ENCODE peak calls at places on chromosomes 13 and 19, in five cellular contexts. K, D, T, W and Q are unnamed samples.
A peak's percentile ranks its signal among the peaks of the same experiment; 100 is the strongest.

GRCh38 chr13:44386932-44387556 is 13.4 kb downstream of the SERP2 start:
- DNase-seq in K (no peak), D (no peak), T (no peak), W (no peak), Q (no peak)

GRCh38 chr19:48496959-48497727 is 14.5 kb downstream of the LMTK3 start:
- DNase-seq in K (no peak), D (no peak), T (no peak), W (no peak), Q (peak; percentile 28)

GRCh38 chr19:29873801-29874575 is 62.2 kb downstream of the CCNE1 start:
- DNase-seq in K (no peak), D (no peak), T (no peak), W (no peak), Q (no peak)

GRCh38 chr13:95956589-95957148 is 96.5 kb downstream of the UGGT2 start:
- DNase-seq in K (no peak), D (no peak), T (no peak), W (no peak), Q (no peak)

GRCh38 chr19:16957151-16957662 is 68.4 kb downstream of the F2RL3 start:
- DNase-seq in K (no peak), D (no peak), T (no peak), W (no peak), Q (no peak)

GRCh38 chr13:62653371-62653770 is 1237.7 kb upstream of the PCDH20 start:
- DNase-seq in K (no peak), D (no peak), T (no peak), W (peak; percentile 46), Q (no peak)

GRCh38 chr19:19540707-19541515 is 2.8 kb downstream of the CILP2 start:
- DNase-seq in K (peak; percentile 59), D (peak; percentile 70), T (no peak), W (peak; percentile 34), Q (peak; percentile 97)

GRCh38 chr19:29528946-29529645 is 3.3 kb downstream of the VSTM2B start:
- DNase-seq in K (no peak), D (no peak), T (no peak), W (no peak), Q (no peak)

GRCh38 chr19:51375504-51376221 is 3.2 kb upstream of the NKG7 start:
- DNase-seq in K (peak; percentile 44), D (no peak), T (no peak), W (no peak), Q (no peak)

GRCh38 chr19:5287066-5287465 is 53.5 kb downstream of the PTPRS start:
- DNase-seq in K (no peak), D (no peak), T (no peak), W (peak; percentile 71), Q (no peak)

GRCh38 chr19:33134571-33135041 is 2.7 kb downstream of the WDR88 start:
- DNase-seq in K (no peak), D (peak; percentile 37), T (no peak), W (no peak), Q (peak; percentile 53)

GRCh38 chr13:37345869-37346268 is 240.4 kb upstream of the CSNK1A1L start:
- DNase-seq in K (no peak), D (no peak), T (no peak), W (no peak), Q (no peak)

GRCh38 chr19:50419580-50420035 is 870 bp downstream of the SPIB start:
- DNase-seq in K (no peak), D (no peak), T (no peak), W (no peak), Q (no peak)

GRCh38 chr13:66657165-66657895 is 572.8 kb downstream of the PCDH9 start:
- DNase-seq in K (no peak), D (no peak), T (peak; percentile 99), W (peak; percentile 96), Q (peak; percentile 84)

GRCh38 chr13:111976474-111977183 is 90.3 kb upstream of the SOX1 start:
- DNase-seq in K (no peak), D (no peak), T (no peak), W (no peak), Q (peak; percentile 18)

GRCh38 chr19:29542327-29542726 is 16.5 kb downstream of the VSTM2B start:
- DNase-seq in K (no peak), D (no peak), T (no peak), W (no peak), Q (no peak)

GRCh38 chr19:5850743-5851293 is 431 bp downstream of the FUT3 start:
- DNase-seq in K (no peak), D (no peak), T (peak; percentile 37), W (peak; percentile 64), Q (no peak)

GRCh38 chr19:51460164-51460992 is 2.1 kb upstream of the SIGLEC8 start:
- DNase-seq in K (no peak), D (no peak), T (peak; percentile 3), W (no peak), Q (no peak)

GRCh38 chr19:11007376-11007775 is 46.5 kb downstream of the SMARCA4 start:
- DNase-seq in K (no peak), D (no peak), T (no peak), W (no peak), Q (no peak)

GRCh38 chr13:45381196-45381595 is 37.0 kb downstream of the SLC25A30 start:
- DNase-seq in K (no peak), D (no peak), T (no peak), W (no peak), Q (no peak)

GRCh38 chr19:32373614-32374295 is 28.3 kb downstream of the ZNF507 start:
- DNase-seq in K (no peak), D (no peak), T (no peak), W (peak; percentile 100), Q (peak; percentile 73)

GRCh38 chr13:19605161-19605955 is 28.1 kb upstream of the MPHOSPH8 start:
- DNase-seq in K (no peak), D (no peak), T (no peak), W (no peak), Q (no peak)

GRCh38 chr13:113981201-113981605 is 7.3 kb upstream of the C13orf46 start:
- DNase-seq in K (no peak), D (no peak), T (peak; percentile 99), W (peak; percentile 76), Q (peak; percentile 99)

GRCh38 chr19:43934055-43934984 is 762 bp downstream of the ZNF45 start:
- DNase-seq in K (no peak), D (no peak), T (no peak), W (peak; percentile 25), Q (no peak)

GRCh38 chr19:23528376-23528775 is 133.1 kb upstream of the ZNF91 start:
- DNase-seq in K (no peak), D (no peak), T (no peak), W (no peak), Q (no peak)